ENCODE peak calls at places on chromosomes 1 and 21, in five cellular contexts. P is T-helper 1 cell, H is HuH-7, I is activated T-cell treated with anti-CD3 and anti-CD28 coated beads for 4 hours, B is MCF 10A. D is an unnamed sample.

GRCh38 chr1:54017979-54018378 is at the start of gene LDLRAD1:
- DNase-seq in P (no peak), H (no peak), I (no peak), B (no peak), D (no peak)

GRCh38 chr1:26702680-26703038 is 6.8 kb downstream of the ARID1A start:
- DNase-seq in P (peak; percentile 65), H (no peak), I (no peak), B (no peak), D (no peak)

GRCh38 chr1:234675561-234675960 is 65.6 kb upstream of the IRF2BP2 start:
- DNase-seq in P (no peak), H (no peak), I (no peak), B (no peak), D (no peak)

GRCh38 chr1:209883341-209883971 is 54.6 kb upstream of the SYT14 start:
- DNase-seq in P (no peak), H (no peak), I (no peak), B (no peak), D (no peak)

GRCh38 chr1:98677288-98677687 is 15.8 kb downstream of the SNX7 start:
- DNase-seq in P (no peak), H (no peak), I (no peak), B (peak; percentile 90), D (no peak)

GRCh38 chr1:231139659-231140650 is 21.9 kb upstream of the TRIM67 start:
- DNase-seq in P (no peak), H (no peak), I (no peak), B (peak; percentile 87), D (no peak)

GRCh38 chr1:89198081-89198480 is 661 bp downstream of the GBP4 start:
- DNase-seq in P (no peak), H (no peak), I (no peak), B (no peak), D (no peak)

GRCh38 chr1:65422241-65423203 is 2.1 kb downstream of the LEPR start:
- DNase-seq in P (peak; percentile 15), H (no peak), I (no peak), B (peak; percentile 91), D (no peak)

GRCh38 chr21:45388011-45388521 is 16.9 kb upstream of the COL18A1 start:
- DNase-seq in P (no peak), H (no peak), I (no peak), B (no peak), D (no peak)

GRCh38 chr1:76759950-76760349 is 107.3 kb upstream of the ST6GALNAC5 start:
- DNase-seq in P (no peak), H (no peak), I (no peak), B (peak; percentile 83), D (no peak)

GRCh38 chr1:113677250-113678158 is 81.8 kb downstream of the PHTF1 start:
- DNase-seq in P (peak; percentile 21), H (peak; percentile 48), I (no peak), B (peak; percentile 52), D (no peak)

GRCh38 chr1:231549733-231550447 is 21.4 kb downstream of the TSNAX start:
- DNase-seq in P (no peak), H (no peak), I (no peak), B (no peak), D (no peak)

GRCh38 chr1:247373721-247374141 is 42.1 kb upstream of the ZNF496 start:
- DNase-seq in P (peak; percentile 15), H (peak; percentile 74), I (peak; percentile 26), B (peak; percentile 70), D (peak; percentile 34)

GRCh38 chr1:62687903-62688686 is at the start of gene DOCK7:
- DNase-seq in P (peak; percentile 45), H (peak; percentile 75), I (peak; percentile 11), B (peak; percentile 82), D (peak; percentile 20)

GRCh38 chr1:83520797-83521196 is 478.1 kb downstream of the TTLL7 start:
- DNase-seq in P (no peak), H (no peak), I (no peak), B (peak; percentile 8), D (no peak)

GRCh38 chr1:26352338-26352679 is 1.6 kb downstream of the CRYBG2 start:
- DNase-seq in P (no peak), H (no peak), I (no peak), B (no peak), D (no peak)

GRCh38 chr1:32759521-32759980 is 57.0 kb upstream of the SYNC start:
- DNase-seq in P (no peak), H (no peak), I (no peak), B (peak; percentile 50), D (no peak)

GRCh38 chr21:44000360-44000759 is 11.7 kb upstream of the TRAPPC10 start:
- DNase-seq in P (no peak), H (no peak), I (no peak), B (no peak), D (no peak)

GRCh38 chr1:162889989-162890388 is 29.0 kb upstream of the CCDC190 start:
- DNase-seq in P (no peak), H (no peak), I (no peak), B (no peak), D (no peak)

GRCh38 chr1:155226910-155227260 is 18.4 kb downstream of the MTX1 start:
- DNase-seq in P (no peak), H (peak; percentile 47), I (no peak), B (peak; percentile 63), D (peak; percentile 36)

GRCh38 chr1:74323937-74324473 is 88.8 kb downstream of the TNNI3K start:
- DNase-seq in P (no peak), H (no peak), I (no peak), B (no peak), D (no peak)

GRCh38 chr21:24671901-24672300 is 935.4 kb downstream of the MRPL39 start:
- DNase-seq in P (no peak), H (no peak), I (no peak), B (no peak), D (no peak)

GRCh38 chr1:181802466-181802865 is 259.0 kb downstream of the ZNF648 start:
- DNase-seq in P (no peak), H (no peak), I (no peak), B (no peak), D (no peak)

GRCh38 chr1:187999973-188000372 is 1171.2 kb downstream of the PLA2G4A start:
- DNase-seq in P (no peak), H (peak; percentile 10), I (no peak), B (peak; percentile 8), D (no peak)

GRCh38 chr1:16187748-16188401 is 24.6 kb downstream of the ARHGEF19 start:
- DNase-seq in P (peak; percentile 56), H (peak; percentile 73), I (peak; percentile 72), B (peak; percentile 82), D (peak; percentile 63)

GRCh38 chr1:154832384-154832783 is 37.7 kb downstream of the KCNN3 start:
- DNase-seq in P (no peak), H (no peak), I (no peak), B (no peak), D (no peak)

GRCh38 chr1:61110587-61110986 is 28.2 kb downstream of the NFIA start:
- DNase-seq in P (no peak), H (no peak), I (no peak), B (no peak), D (no peak)

GRCh38 chr1:117116784-117117130 is 4.8 kb downstream of the TRIM45 start:
- DNase-seq in P (no peak), H (no peak), I (no peak), B (no peak), D (no peak)

GRCh38 chr1:101293461-101294045 is 56.7 kb downstream of the S1PR1 start:
- DNase-seq in P (peak; percentile 69), H (no peak), I (peak; percentile 42), B (no peak), D (peak; percentile 30)

GRCh38 chr1:55893155-55893554 is 678.0 kb upstream of the USP24 start:
- DNase-seq in P (no peak), H (peak; percentile 39), I (no peak), B (peak; percentile 68), D (no peak)

GRCh38 chr1:157363660-157364140 is 188.6 kb downstream of the FCRL5 start:
- DNase-seq in P (no peak), H (peak; percentile 55), I (no peak), B (peak; percentile 73), D (no peak)

GRCh38 chr1:33727310-33727709 is 136.6 kb upstream of the HMGB4 start:
- DNase-seq in P (no peak), H (no peak), I (no peak), B (no peak), D (no peak)

GRCh38 chr1:227961651-227962050 is 13.9 kb upstream of the WNT9A start:
- DNase-seq in P (no peak), H (no peak), I (no peak), B (no peak), D (no peak)

GRCh38 chr1:176897350-176898236 is 266.9 kb downstream of the ASTN1 start:
- DNase-seq in P (peak; percentile 21), H (peak; percentile 54), I (no peak), B (peak; percentile 70), D (no peak)

D was measured in activated gamma-delta T cell treated with anti-CD3 and anti-CD28 coated beads, Interleukin-2, amount 50 U/mL, for 16 hours.